ENCODE peak calls at places on chromosomes 5 and 9, in ten cellular contexts. N is stimulated activated CD4-positive, alpha-beta T cell treated with anti-CD3 and anti-CD28 coated beads, TNF-alpha, amount 100 ng/mL, for 24 hours; C is NB4; V is GM23248; G is activated CD8-positive, alpha-beta memory T cell treated with anti-CD3 and anti-CD28 coated beads for 24 hours; F is CD8-positive, alpha-beta T cell; J is NCI-H526; M is skeletal muscle cell; E is SW 1271; W is GM04503. P is an unnamed sample.

GRCh38 chr5:5605170-5605764 is 182.8 kb downstream of the ICE1 start:
- DNase-seq in M (no peak), E (no peak), V (no peak), G (no peak), J (no peak), F (no peak), W (no peak), N (no peak), C (no peak), P (no peak)

GRCh38 chr5:151899400-151899799 is 25.3 kb downstream of the GLRA1 start:
- DNase-seq in C (no peak), V (no peak), F (no peak), M (no peak), W (no peak), E (no peak), N (no peak), G (no peak), J (no peak), P (no peak)

GRCh38 chr5:170860818-170861217 is 1.0 kb upstream of the RANBP17 start:
- DNase-seq in W (no peak), V (no peak), C (no peak), G (no peak), J (no peak), M (no peak), N (no peak), F (no peak), E (no peak), P (no peak)

GRCh38 chr5:147037517-147038205 is 159.1 kb upstream of the PPP2R2B start:
- DNase-seq in F (no peak), G (no peak), J (no peak), M (peak), N (no peak), W (no peak), E (peak), C (peak), V (peak), P (no peak)

GRCh38 chr9:70256123-70256551 is 2.6 kb upstream of the SMC5 start:
- DNase-seq in J (peak), G (no peak), C (no peak), E (no peak), M (peak), N (no peak), W (no peak), V (peak), F (no peak), P (no peak)

GRCh38 chr9:270657-271237 is 56.1 kb downstream of the DOCK8 start:
- DNase-seq in C (no peak), N (no peak), G (no peak), J (no peak), E (no peak), F (no peak), W (no peak), V (no peak), M (no peak), P (no peak)

GRCh38 chr9:81595887-81596558 is 93.3 kb downstream of the TLE1 start:
- DNase-seq in M (peak), F (no peak), N (no peak), W (no peak), V (no peak), E (no peak), J (no peak), G (no peak), C (no peak), P (no peak)

GRCh38 chr5:119389288-119390065 is 33.7 kb downstream of the TNFAIP8 start:
- DNase-seq in C (no peak), J (no peak), E (no peak), V (peak), G (no peak), N (no peak), F (no peak), W (no peak), M (no peak), P (no peak)

GRCh38 chr9:87337335-87338074 is 160.2 kb upstream of the DAPK1 start:
- DNase-seq in N (no peak), E (no peak), C (no peak), W (no peak), G (no peak), F (no peak), M (no peak), J (peak), V (peak), P (no peak)

GRCh38 chr5:126914813-126915436 is 115.4 kb downstream of the MARCHF3 start:
- DNase-seq in V (no peak), N (no peak), W (no peak), C (no peak), J (no peak), F (no peak), G (no peak), E (no peak), M (no peak), P (no peak)

GRCh38 chr9:89978185-89978584 is 373.4 kb downstream of the GADD45G start:
- DNase-seq in V (peak), G (no peak), E (peak), J (no peak), M (no peak), N (no peak), C (no peak), F (no peak), W (no peak), P (no peak)

GRCh38 chr9:108543251-108543768 is 312.5 kb downstream of the ACTL7B start:
- DNase-seq in E (no peak), G (no peak), C (peak), V (peak), N (no peak), W (no peak), M (no peak), F (no peak), J (no peak), P (peak)

GRCh38 chr9:82923410-82924242 is 139.3 kb downstream of the RASEF start:
- DNase-seq in F (no peak), J (peak), C (no peak), V (no peak), E (no peak), W (no peak), M (no peak), N (no peak), G (no peak), P (no peak)

GRCh38 chr9:105355810-105356209 is 92.0 kb upstream of the FSD1L start:
- DNase-seq in F (no peak), M (no peak), E (no peak), W (no peak), J (peak), G (no peak), C (no peak), N (no peak), V (peak), P (no peak)

GRCh38 chr5:73954381-73954780 is 328.4 kb downstream of the ARHGEF28 start:
- DNase-seq in W (no peak), M (no peak), G (no peak), J (no peak), N (no peak), V (no peak), E (no peak), C (no peak), F (no peak), P (no peak)

GRCh38 chr5:65326912-65327311 is 154.8 kb downstream of the ADAMTS6 start:
- DNase-seq in J (no peak), W (peak), V (peak), F (no peak), G (no peak), M (peak), E (no peak), C (no peak), N (no peak), P (peak)

GRCh38 chr9:119289740-119290139 is 79.5 kb downstream of the BRINP1 start:
- DNase-seq in M (no peak), V (peak), J (peak), F (no peak), N (no peak), C (peak), E (peak), G (no peak), W (peak), P (no peak)

GRCh38 chr9:121976751-121977150 is 116.4 kb downstream of the TTLL11 start:
- DNase-seq in V (peak), N (no peak), F (no peak), E (no peak), J (no peak), G (no peak), M (peak), C (no peak), W (no peak), P (no peak)

GRCh38 chr9:136644593-136645342 is 17.9 kb upstream of the EGFL7 start:
- DNase-seq in E (no peak), C (peak), W (no peak), G (peak), M (no peak), F (peak), J (peak), V (no peak), N (peak), P (no peak)

GRCh38 chr5:134177197-134178171 is 734 bp upstream of the SKP1 start:
- DNase-seq in V (peak), C (no peak), M (no peak), N (no peak), E (peak), F (no peak), J (peak), W (no peak), G (no peak), P (no peak)

GRCh38 chr9:114386886-114387677 is 700 bp downstream of the AKNA start:
- DNase-seq in N (no peak), G (peak), V (peak), W (no peak), F (peak), E (no peak), J (no peak), C (peak), M (no peak), P (no peak)